ENCODE peak calls at places on chromosomes 4 and X, in four cellular contexts. R is A549, L is K562, I is HepG2. G is an unnamed sample.

GRCh38 chr4:46506876-46507275 is 116.9 kb upstream of the GABRA2 start:
- DNase-seq in R (no peak), L (no peak), I (no peak), G (no peak)

GRCh38 chr4:101326586-101326985 is 20.7 kb downstream of the PPP3CA start:
- DNase-seq in R (no peak), L (no peak), I (no peak), G (no peak)

GRCh38 chrX:141405486-141405877 is 163.2 kb upstream of the SPANXC start:
- DNase-seq in R (peak), L (no peak), I (no peak), G (no peak)

GRCh38 chr4:162497564-162498167 is 333.9 kb upstream of the FSTL5 start:
- DNase-seq in R (peak), L (peak), I (peak), G (no peak)

GRCh38 chr4:76388160-76388908 is 32.6 kb downstream of the CCDC158 start:
- DNase-seq in R (peak), L (no peak), I (peak), G (no peak)

GRCh38 chrX:154696328-154697045 is 43.1 kb upstream of the CTAG2 start:
- DNase-seq in R (peak), L (no peak), I (no peak), G (no peak)

GRCh38 chrX:53433651-53434639 is at the start of gene HSD17B10:
- DNase-seq in R (peak), L (peak), I (peak), G (peak)

GRCh38 chrX:136847874-136848273 is 32.7 kb downstream of the RBMX start:
- DNase-seq in R (no peak), L (no peak), I (no peak), G (no peak)

GRCh38 chrX:87583679-87584078 is 66.1 kb downstream of the KLHL4 start:
- DNase-seq in R (peak), L (peak), I (peak), G (peak)

GRCh38 chr4:41095973-41096372 is 118.4 kb downstream of the APBB2 start:
- DNase-seq in R (no peak), L (no peak), I (no peak), G (no peak)

GRCh38 chr4:76554630-76555029 is 119.6 kb downstream of the SHROOM3 start:
- DNase-seq in R (no peak), L (no peak), I (no peak), G (no peak)

GRCh38 chrX:15598031-15598430 is 2.7 kb downstream of the ACE2 start:
- DNase-seq in R (no peak), L (no peak), I (no peak), G (no peak)

GRCh38 chrX:151984328-151984727 is 9.9 kb upstream of the GABRE start:
- DNase-seq in R (peak), L (no peak), I (peak), G (no peak)

GRCh38 chr4:149884046-149884445 is 68.4 kb upstream of the IQCM start:
- DNase-seq in R (no peak), L (no peak), I (no peak), G (no peak)

GRCh38 chr4:123848615-123849014 is 452.0 kb downstream of the SPRY1 start:
- DNase-seq in R (no peak), L (no peak), I (no peak), G (no peak)

GRCh38 chr4:10866691-10867090 is 182.1 kb upstream of the CLNK start:
- DNase-seq in R (no peak), L (no peak), I (no peak), G (no peak)

GRCh38 chr4:82765134-82765533 is 33.5 kb downstream of the SCD5 start:
- DNase-seq in R (no peak), L (no peak), I (no peak), G (no peak)

GRCh38 chr4:139453041-139453370 is 915 bp upstream of the RAB33B start:
- DNase-seq in R (peak), L (no peak), I (peak), G (no peak)

GRCh38 chr4:169098969-169099685 is 89.1 kb upstream of the CBR4 start:
- DNase-seq in R (no peak), L (no peak), I (no peak), G (no peak)

GRCh38 chr4:29711226-29711625 is 1008.9 kb upstream of the PCDH7 start:
- DNase-seq in R (no peak), L (no peak), I (no peak), G (no peak)

GRCh38 chr4:87150498-87151261 is 69.7 kb downstream of the KLHL8 start:
- DNase-seq in R (peak), L (peak), I (peak), G (peak)

GRCh38 chr4:176425035-176425434 is 105.3 kb downstream of the SPCS3 start:
- DNase-seq in R (no peak), L (no peak), I (no peak), G (no peak)

GRCh38 chrX:107721318-107721717 is 54.3 kb downstream of the TSC22D3 start:
- DNase-seq in R (no peak), L (no peak), I (no peak), G (no peak)

GRCh38 chr4:188942606-188943005 is 803.4 kb downstream of the TRIML1 start:
- DNase-seq in R (no peak), L (no peak), I (no peak), G (no peak)

GRCh38 chrX:154603438-154604430 is 15.3 kb downstream of the CTAG1B start:
- DNase-seq in R (peak), L (no peak), I (no peak), G (no peak)

GRCh38 chr4:101599620-101600019 is 190.9 kb upstream of the BANK1 start:
- DNase-seq in R (no peak), L (no peak), I (no peak), G (no peak)

GRCh38 chrX:34716322-34716721 is 59.2 kb upstream of the TMEM47 start:
- DNase-seq in R (peak), L (no peak), I (no peak), G (no peak)

GRCh38 chr4:177687117-177687516 is 244.9 kb upstream of the AGA start:
- DNase-seq in R (no peak), L (no peak), I (no peak), G (no peak)

GRCh38 chr4:146488495-146489174 is 33.1 kb downstream of the SLC10A7 start:
- DNase-seq in R (no peak), L (no peak), I (no peak), G (no peak)

GRCh38 chrX:132216283-132216682 is 3.0 kb downstream of the RAP2C start:
- DNase-seq in R (no peak), L (no peak), I (no peak), G (no peak)

GRCh38 chrX:132218100-132218807 is 993 bp downstream of the RAP2C start:
- DNase-seq in R (peak), L (peak), I (peak), G (peak)

GRCh38 chrX:132216806-132217202 is 2.4 kb downstream of the RAP2C start:
- DNase-seq in R (peak), L (no peak), I (no peak), G (no peak)

GRCh38 chrX:132217203-132218073 is 1.8 kb downstream of the RAP2C start:
- DNase-seq in R (peak), L (peak), I (peak), G (peak)

GRCh38 chrX:132219343-132219768 is at the start of gene RAP2C:
- DNase-seq in R (peak), L (peak), I (peak), G (peak)
- TF ChIP-seq USF2 in R (no peak), L (no peak), I (no peak), G (no peak)

GRCh38 chr4:163755013-163755412 is 260.5 kb downstream of the TMA16 start:
- DNase-seq in R (peak), L (no peak), I (no peak), G (no peak)
- TF ChIP-seq CTCF in R (peak), L (no peak), I (peak), G (no peak)

DNA sequence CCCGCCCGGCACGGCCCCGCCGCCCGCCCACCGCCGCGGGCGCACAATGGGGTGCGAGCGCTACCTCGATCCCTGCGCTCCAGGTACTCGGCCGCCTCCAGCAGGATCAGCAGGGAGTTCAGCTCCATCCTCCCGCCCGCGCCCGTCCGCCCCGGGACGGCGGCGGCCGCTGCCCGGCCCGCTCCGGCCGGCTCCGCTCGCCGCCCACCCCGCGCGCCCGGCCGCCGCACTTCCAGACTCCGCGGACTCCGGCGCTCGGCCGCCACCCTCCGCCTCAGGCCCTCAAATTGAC is at the start of gene MXD4:
- DNase-seq in R (no peak), L (no peak), I (no peak), G (no peak)
- TF ChIP-seq HMGXB4 in R (no peak), L (no peak), I (no peak), G (no peak)

GRCh38 chr4:107740950-107741701 is 21.1 kb upstream of the PAPSS1 start:
- DNase-seq in R (no peak), L (no peak), I (no peak), G (no peak)
- TF ChIP-seq USF2 in R (no peak), L (no peak), I (no peak), G (no peak)

DNA sequence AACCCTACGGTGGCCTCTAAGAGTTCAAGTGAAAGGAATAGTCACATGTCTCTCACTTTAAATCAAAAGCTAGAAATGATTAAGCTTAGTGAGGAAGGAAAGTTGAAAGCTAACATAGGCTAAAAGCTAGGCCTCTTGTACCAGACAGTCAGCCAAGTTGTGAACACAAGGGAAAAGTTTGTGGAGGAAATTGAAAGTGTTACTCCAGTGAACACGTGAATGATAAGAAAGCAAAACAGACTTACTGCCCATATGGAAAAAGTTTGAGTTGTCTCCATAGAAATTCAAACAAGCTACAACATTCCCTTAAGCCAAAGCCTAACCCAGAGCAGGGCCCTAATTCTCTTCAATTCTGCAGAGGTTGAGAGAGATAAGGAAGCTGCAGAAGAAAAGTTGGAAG is 51.5 kb upstream of the RAB9B start:
- DNase-seq in R (no peak), L (no peak), I (no peak), G (no peak)
- TF ChIP-seq CTCF in R (no peak), L (no peak), I (no peak), G (no peak)

GRCh38 chr4:7911044-7911578 is 28.6 kb downstream of the AFAP1 start:
- DNase-seq in R (peak), L (no peak), I (no peak), G (peak)

GRCh38 chr4:7910721-7911015 is 29.0 kb downstream of the AFAP1 start:
- DNase-seq in R (no peak), L (no peak), I (no peak), G (no peak)

GRCh38 chr4:7908668-7909067 is 31.0 kb downstream of the AFAP1 start:
- DNase-seq in R (no peak), L (no peak), I (no peak), G (no peak)

GRCh38 chr4:7909966-7910720 is 29.5 kb downstream of the AFAP1 start:
- DNase-seq in R (no peak), L (no peak), I (no peak), G (no peak)

DNA sequence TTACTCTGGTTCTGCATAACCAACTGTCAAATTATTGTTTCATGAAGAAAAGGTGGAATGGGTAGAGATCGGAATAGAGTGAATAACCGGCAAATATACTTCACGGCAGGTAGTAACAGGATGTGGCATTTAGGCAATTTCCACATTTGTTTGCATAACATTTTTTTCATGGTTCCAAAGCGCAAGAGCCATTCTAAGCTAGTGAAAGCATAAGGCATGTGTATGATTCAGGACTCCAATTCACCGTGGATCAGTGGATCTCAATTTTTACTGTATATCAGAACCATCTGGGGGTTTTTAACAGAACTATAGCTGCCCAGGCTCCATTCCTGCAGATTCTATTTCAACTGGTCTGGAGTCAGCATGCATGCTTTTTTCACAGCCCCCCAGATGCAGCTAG is 30.2 kb downstream of the AFAP1 start:
- DNase-seq in R (no peak), L (no peak), I (peak), G (no peak)
- TF ChIP-seq HMGXB4 in R (no peak), L (no peak), I (no peak), G (no peak)

DNA sequence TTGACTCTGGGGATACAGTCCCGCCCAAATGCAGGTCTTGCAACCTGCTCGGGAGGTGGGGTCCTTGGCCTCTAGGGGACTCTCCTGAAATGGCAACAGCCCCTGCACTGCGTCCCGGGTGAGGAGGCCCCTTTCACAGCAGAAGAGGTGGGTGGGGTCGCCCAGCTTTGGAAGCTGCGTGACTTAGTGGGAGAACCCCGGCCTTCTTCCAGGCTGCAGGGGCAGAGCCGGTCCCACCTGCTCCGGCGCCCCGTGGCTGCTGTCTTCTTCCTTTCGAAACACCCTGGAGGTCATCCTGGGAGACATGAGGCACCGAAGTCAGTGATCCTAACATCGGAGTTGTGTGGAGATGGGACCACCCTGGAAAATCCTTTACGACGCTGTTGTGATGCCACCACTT is 103.7 kb upstream of the ADRA2C start:
- DNase-seq in R (no peak), L (no peak), I (no peak), G (no peak)
- TF ChIP-seq USF2 in R (no peak), L (no peak), I (no peak), G (no peak)

G was measured in WTC11.